ENCODE peak calls at places on chromosomes 4 and X, in ten cellular contexts. X, Q, E, Y, S, A, Z, K, N and P are unnamed samples.

GRCh38 chr4:158314756-158315487 is 104.6 kb downstream of the TMEM144 start:
- DNase-seq in E (no peak), X (no peak), Y (no peak), Q (peak), Z (peak), K (no peak), S (no peak), A (no peak), N (no peak), P (no peak)

GRCh38 chr4:173891072-173891471 is 361.0 kb upstream of the HAND2 start:
- DNase-seq in E (no peak), Q (no peak), S (no peak), K (no peak), Y (no peak), A (no peak), N (no peak), X (no peak), Z (no peak), P (no peak)

GRCh38 chrX:124023838-124024238 is 62.3 kb downstream of the STAG2 start:
- DNase-seq in S (no peak), A (no peak), Q (peak), Y (no peak), N (no peak), E (no peak), X (no peak), Z (peak), K (no peak), P (no peak)

GRCh38 chrX:108584617-108585211 is 145.1 kb downstream of the COL4A5 start:
- DNase-seq in N (no peak), S (no peak), Q (peak), X (peak), E (no peak), A (no peak), Y (no peak), K (no peak), Z (peak), P (no peak)

GRCh38 chrX:13418126-13419091 is 98.6 kb upstream of the ATXN3L start:
- DNase-seq in N (no peak), E (no peak), Y (no peak), X (no peak), K (no peak), S (no peak), A (no peak), Q (peak), Z (peak), P (no peak)

GRCh38 chr4:39614487-39615162 is 24.0 kb downstream of the SMIM14 start:
- DNase-seq in S (no peak), E (no peak), Q (peak), N (no peak), Z (peak), K (no peak), A (no peak), Y (no peak), X (no peak), P (no peak)

GRCh38 chr4:26183017-26183416 is 137.8 kb upstream of the RBPJ start:
- DNase-seq in Z (peak), N (no peak), Q (no peak), E (no peak), S (no peak), Y (no peak), K (no peak), A (no peak), X (no peak), P (no peak)

GRCh38 chr4:19054916-19055315 is 1033.4 kb upstream of the LCORL start:
- DNase-seq in Q (no peak), E (no peak), X (no peak), Z (no peak), A (no peak), Y (no peak), K (no peak), S (no peak), N (no peak), P (no peak)

GRCh38 chr4:148447672-148448071 is 5.5 kb upstream of the NR3C2 start:
- DNase-seq in Q (no peak), Y (no peak), K (no peak), S (no peak), E (no peak), N (no peak), X (no peak), Z (no peak), A (no peak), P (no peak)

GRCh38 chr4:100707786-100708185 is 190.0 kb upstream of the EMCN start:
- DNase-seq in Z (no peak), K (no peak), E (no peak), S (no peak), Q (no peak), A (no peak), N (no peak), Y (no peak), X (no peak), P (no peak)

GRCh38 chr4:76485450-76485849 is 50.4 kb downstream of the SHROOM3 start:
- DNase-seq in E (no peak), S (no peak), Z (no peak), N (no peak), Q (no peak), Y (no peak), K (no peak), A (no peak), X (no peak), P (no peak)